ENCODE peak calls at places on chromosomes 3 and 15, in eight cellular contexts. One of them, this sample, is unnamed.

GRCh38 chr3:122091602-122092006 is 36.4 kb downstream of the CD86 start:
- DNase-seq in lung: no peak
- DNase-seq in foreskin fibroblast: no peak
- DNase-seq in AG04450: no peak
- DNase-seq in heart right ventricle: no peak
- DNase-seq in CD8-positive, alpha-beta T cell: no peak
- DNase-seq in A549: no peak
- DNase-seq in AG09309: no peak
- DNase-seq in this sample: no peak

GRCh38 chr3:36476274-36476942 is 96.1 kb downstream of the STAC start:
- DNase-seq in lung: no peak
- DNase-seq in AG09309: no peak
- DNase-seq in AG04450: no peak
- DNase-seq in heart right ventricle: no peak
- DNase-seq in A549: no peak
- DNase-seq in foreskin fibroblast: peak; percentile 45
- DNase-seq in CD8-positive, alpha-beta T cell: no peak
- DNase-seq in this sample: no peak

GRCh38 chr3:56929809-56930615 is 128.3 kb upstream of the ARHGEF3 start:
- DNase-seq in lung: no peak
- DNase-seq in CD8-positive, alpha-beta T cell: no peak
- DNase-seq in heart right ventricle: no peak
- DNase-seq in AG09309: no peak
- DNase-seq in AG04450: no peak
- DNase-seq in A549: no peak
- DNase-seq in foreskin fibroblast: no peak
- DNase-seq in this sample: no peak

GRCh38 chr3:122415762-122416654 is at the start of gene WDR5B:
- DNase-seq in AG09309: peak; percentile 93
- DNase-seq in A549: peak; percentile 98
- DNase-seq in foreskin fibroblast: peak; percentile 98
- DNase-seq in heart right ventricle: peak; percentile 97
- DNase-seq in AG04450: peak; percentile 94
- DNase-seq in lung: peak; percentile 97
- DNase-seq in CD8-positive, alpha-beta T cell: peak; percentile 97
- DNase-seq in this sample: peak; percentile 99

GRCh38 chr15:41892621-41893421 is 1.0 kb downstream of the SPTBN5 start:
- DNase-seq in AG09309: no peak
- DNase-seq in foreskin fibroblast: no peak
- DNase-seq in CD8-positive, alpha-beta T cell: no peak
- DNase-seq in A549: no peak
- DNase-seq in heart right ventricle: peak; percentile 80
- DNase-seq in AG04450: no peak
- DNase-seq in lung: peak; percentile 68
- DNase-seq in this sample: peak; percentile 92

GRCh38 chr3:171809513-171810277 is 588 bp downstream of the PLD1 start:
- DNase-seq in AG04450: peak; percentile 82
- DNase-seq in A549: peak; percentile 77
- DNase-seq in lung: no peak
- DNase-seq in CD8-positive, alpha-beta T cell: no peak
- DNase-seq in foreskin fibroblast: peak; percentile 98
- DNase-seq in heart right ventricle: peak; percentile 90
- DNase-seq in AG09309: peak; percentile 91
- DNase-seq in this sample: peak; percentile 68

GRCh38 chr15:29880886-29881285 is 58.6 kb upstream of the TJP1 start:
- DNase-seq in heart right ventricle: no peak
- DNase-seq in CD8-positive, alpha-beta T cell: no peak
- DNase-seq in AG04450: no peak
- DNase-seq in AG09309: no peak
- DNase-seq in lung: no peak
- DNase-seq in foreskin fibroblast: no peak
- DNase-seq in A549: no peak
- DNase-seq in this sample: no peak

GRCh38 chr3:171908731-171909130 is 65.6 kb downstream of the TMEM212 start:
- DNase-seq in CD8-positive, alpha-beta T cell: no peak
- DNase-seq in lung: no peak
- DNase-seq in A549: no peak
- DNase-seq in heart right ventricle: no peak
- DNase-seq in AG04450: no peak
- DNase-seq in foreskin fibroblast: no peak
- DNase-seq in AG09309: no peak
- DNase-seq in this sample: no peak

GRCh38 chr3:77370413-77370812 is 330.5 kb downstream of the ROBO2 start:
- DNase-seq in AG09309: peak; percentile 41
- DNase-seq in foreskin fibroblast: peak; percentile 96
- DNase-seq in A549: no peak
- DNase-seq in AG04450: peak; percentile 44
- DNase-seq in lung: no peak
- DNase-seq in CD8-positive, alpha-beta T cell: no peak
- DNase-seq in heart right ventricle: peak; percentile 12
- DNase-seq in this sample: no peak

GRCh38 chr15:45341775-45342174 is 36.6 kb downstream of the GATM start:
- DNase-seq in foreskin fibroblast: no peak
- DNase-seq in lung: no peak
- DNase-seq in CD8-positive, alpha-beta T cell: no peak
- DNase-seq in heart right ventricle: no peak
- DNase-seq in AG04450: no peak
- DNase-seq in AG09309: no peak
- DNase-seq in A549: no peak
- DNase-seq in this sample: no peak

GRCh38 chr15:96264801-96265515 is 65.5 kb upstream of the NR2F2 start:
- DNase-seq in A549: peak; percentile 64
- DNase-seq in foreskin fibroblast: peak; percentile 46
- DNase-seq in heart right ventricle: no peak
- DNase-seq in lung: no peak
- DNase-seq in AG09309: no peak
- DNase-seq in AG04450: no peak
- DNase-seq in CD8-positive, alpha-beta T cell: no peak
- DNase-seq in this sample: no peak

GRCh38 chr3:23874359-23875120 is 42.2 kb downstream of the NKIRAS1 start:
- DNase-seq in AG04450: peak; percentile 54
- DNase-seq in foreskin fibroblast: peak; percentile 77
- DNase-seq in lung: no peak
- DNase-seq in CD8-positive, alpha-beta T cell: no peak
- DNase-seq in AG09309: no peak
- DNase-seq in A549: no peak
- DNase-seq in heart right ventricle: no peak
- DNase-seq in this sample: no peak

GRCh38 chr3:59426851-59427565 is 377.2 kb upstream of the CFAP20DC start:
- DNase-seq in AG09309: peak; percentile 81
- DNase-seq in AG04450: no peak
- DNase-seq in CD8-positive, alpha-beta T cell: no peak
- DNase-seq in A549: no peak
- DNase-seq in heart right ventricle: no peak
- DNase-seq in foreskin fibroblast: peak; percentile 45
- DNase-seq in lung: no peak
- DNase-seq in this sample: no peak

GRCh38 chr3:186209810-186210752 is 101.2 kb upstream of the ETV5 start:
- DNase-seq in CD8-positive, alpha-beta T cell: no peak
- DNase-seq in heart right ventricle: peak; percentile 58
- DNase-seq in foreskin fibroblast: peak; percentile 66
- DNase-seq in AG04450: peak; percentile 26
- DNase-seq in AG09309: peak; percentile 10
- DNase-seq in lung: no peak
- DNase-seq in A549: no peak
- DNase-seq in this sample: peak; percentile 58

GRCh38 chr3:123872621-123873020 is 11.5 kb downstream of the MYLK start:
- DNase-seq in AG04450: no peak
- DNase-seq in heart right ventricle: no peak
- DNase-seq in A549: no peak
- DNase-seq in foreskin fibroblast: no peak
- DNase-seq in CD8-positive, alpha-beta T cell: no peak
- DNase-seq in lung: no peak
- DNase-seq in AG09309: no peak
- DNase-seq in this sample: no peak

GRCh38 chr3:128491071-128491899 is 1.7 kb downstream of the GATA2 start:
- DNase-seq in foreskin fibroblast: no peak
- DNase-seq in AG04450: no peak
- DNase-seq in lung: no peak
- DNase-seq in AG09309: no peak
- DNase-seq in heart right ventricle: no peak
- DNase-seq in CD8-positive, alpha-beta T cell: no peak
- DNase-seq in A549: no peak
- DNase-seq in this sample: no peak

GRCh38 chr3:128493221-128494151 is 485 bp upstream of the GATA2 start:
- DNase-seq in AG09309: no peak
- DNase-seq in AG04450: no peak
- DNase-seq in A549: no peak
- DNase-seq in CD8-positive, alpha-beta T cell: no peak
- DNase-seq in lung: no peak
- DNase-seq in heart right ventricle: no peak
- DNase-seq in foreskin fibroblast: no peak
- DNase-seq in this sample: no peak

GRCh38 chr3:128491900-128492352 is 1.1 kb downstream of the GATA2 start:
- DNase-seq in AG04450: no peak
- DNase-seq in foreskin fibroblast: peak; percentile 46
- DNase-seq in AG09309: no peak
- DNase-seq in A549: no peak
- DNase-seq in lung: no peak
- DNase-seq in CD8-positive, alpha-beta T cell: no peak
- DNase-seq in heart right ventricle: no peak
- DNase-seq in this sample: no peak

GRCh38 chr3:128494152-128494650 is 1.2 kb upstream of the GATA2 start:
- DNase-seq in lung: no peak
- DNase-seq in heart right ventricle: no peak
- DNase-seq in foreskin fibroblast: no peak
- DNase-seq in AG09309: no peak
- DNase-seq in CD8-positive, alpha-beta T cell: no peak
- DNase-seq in A549: no peak
- DNase-seq in AG04450: no peak
- DNase-seq in this sample: no peak

DNA sequence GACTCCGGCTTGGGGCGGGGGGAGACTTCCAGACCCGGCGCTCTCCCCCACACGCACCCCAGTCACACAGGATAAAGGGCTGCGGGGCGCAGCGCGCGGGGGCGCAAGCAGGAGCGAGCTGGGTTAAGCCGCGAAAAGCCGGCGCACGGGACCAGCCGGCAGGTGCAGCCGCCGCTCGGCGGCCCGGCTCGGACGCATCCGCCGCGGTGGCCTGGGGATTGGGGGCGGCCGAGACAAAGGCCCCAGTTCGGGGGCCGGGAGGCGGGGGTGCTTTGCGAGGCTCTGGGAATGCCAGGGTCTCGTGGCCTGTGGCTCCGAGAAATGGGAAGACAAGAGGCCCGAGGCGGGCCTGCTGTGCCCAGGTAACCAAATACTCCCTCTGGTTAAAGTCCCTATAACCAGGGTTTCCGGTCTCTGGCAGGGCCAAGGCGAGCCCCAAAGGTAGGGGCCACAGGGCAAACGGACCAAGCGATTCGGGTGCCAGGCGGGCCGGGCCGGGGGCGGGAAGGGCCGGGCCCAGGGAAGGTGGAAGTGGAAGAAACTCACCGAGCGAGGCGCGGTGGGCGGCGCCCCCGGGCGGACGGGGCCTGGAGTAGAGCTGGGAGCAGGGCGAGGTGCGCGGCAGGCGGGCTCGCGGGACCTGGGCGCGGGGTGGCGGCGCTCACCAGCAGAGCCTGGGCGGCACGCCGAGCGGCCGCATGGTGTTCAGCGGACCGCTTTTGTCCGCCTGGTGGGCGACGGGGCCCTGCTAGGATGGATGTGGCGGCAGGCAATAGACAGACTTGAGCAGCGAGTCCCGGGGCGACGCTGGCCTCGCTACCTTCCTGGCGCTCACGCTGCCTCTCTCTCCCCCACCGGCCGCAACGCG is at the start of gene GATA2:
- DNase-seq in lung: no peak
- DNase-seq in A549: no peak
- DNase-seq in heart right ventricle: no peak
- DNase-seq in AG04450: no peak
- DNase-seq in AG09309: no peak
- DNase-seq in CD8-positive, alpha-beta T cell: no peak
- DNase-seq in foreskin fibroblast: peak; percentile 33
- DNase-seq in this sample: no peak
- H3K4me3 ChIP-seq in lung: peak within 1 kb of the TSS; percentile 86
- H3K4me3 ChIP-seq in A549: no peak within 1 kb of the TSS
- H3K4me3 ChIP-seq in heart right ventricle: peak within 1 kb of the TSS; percentile 2
- H3K4me3 ChIP-seq in AG04450: peak within 1 kb of the TSS; percentile 82
- H3K4me3 ChIP-seq in AG09309: no peak within 1 kb of the TSS
- H3K4me3 ChIP-seq in CD8-positive, alpha-beta T cell: no peak within 1 kb of the TSS
- H3K4me3 ChIP-seq in foreskin fibroblast: peak within 1 kb of the TSS; percentile 90
- H3K4me3 ChIP-seq in this sample: peak within 1 kb of the TSS; percentile 23

DNA sequence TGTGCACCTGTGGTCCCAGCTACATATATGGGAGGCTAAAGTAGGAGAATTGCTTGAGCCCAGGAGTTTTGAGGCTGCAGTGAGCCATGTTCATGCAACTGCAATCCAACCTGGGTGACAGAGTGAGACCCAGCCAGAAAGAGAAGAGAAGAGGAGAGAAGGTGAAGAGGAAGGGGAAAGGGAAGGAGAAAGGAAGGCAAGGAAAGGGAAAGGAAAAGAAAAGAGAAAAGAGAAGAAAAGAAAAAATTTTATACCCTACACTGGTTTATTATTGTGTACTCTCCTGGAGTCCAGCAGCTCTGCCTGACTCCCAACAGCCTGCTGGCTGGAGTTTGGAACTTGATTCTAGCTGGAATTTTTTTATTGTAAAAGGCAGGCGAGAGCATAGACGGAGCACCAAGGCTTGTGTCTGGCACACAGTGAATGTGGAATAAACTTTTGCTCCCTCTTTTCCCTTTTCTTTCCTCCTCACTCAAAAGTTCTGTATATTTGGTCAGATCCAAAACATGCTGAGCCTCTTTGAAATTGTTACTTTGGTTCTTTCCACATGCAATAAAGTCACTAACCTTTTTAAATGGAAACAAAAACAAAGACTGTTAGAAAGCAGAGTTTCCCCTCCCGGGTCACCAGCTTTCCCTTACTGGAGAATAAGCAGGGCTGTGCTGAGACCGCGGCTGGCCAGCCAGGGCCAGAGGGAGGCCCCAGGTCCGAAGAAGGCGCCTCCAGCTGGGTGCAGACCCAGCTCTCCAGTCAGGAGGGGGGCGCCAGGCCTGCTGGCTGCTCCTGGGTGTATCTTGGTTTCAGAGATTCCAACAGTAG is 9.9 kb downstream of the THSD4 start:
- DNase-seq in heart right ventricle: no peak
- DNase-seq in foreskin fibroblast: peak; percentile 36
- DNase-seq in lung: no peak
- DNase-seq in AG09309: no peak
- DNase-seq in CD8-positive, alpha-beta T cell: no peak
- DNase-seq in A549: no peak
- DNase-seq in AG04450: no peak
- DNase-seq in this sample: no peak
- H3K4me3 ChIP-seq in heart right ventricle: no peak overlapping the region
- H3K4me3 ChIP-seq in foreskin fibroblast: no peak overlapping the region
- H3K4me3 ChIP-seq in lung: no peak overlapping the region
- H3K4me3 ChIP-seq in AG09309: no peak overlapping the region
- H3K4me3 ChIP-seq in CD8-positive, alpha-beta T cell: no peak overlapping the region
- H3K4me3 ChIP-seq in A549: no peak overlapping the region
- H3K4me3 ChIP-seq in AG04450: peak overlapping the region; percentile 11
- H3K4me3 ChIP-seq in this sample: no peak overlapping the region

GRCh38 chr15:62344806-62345539 is 179.9 kb upstream of the C2CD4B start:
- DNase-seq in A549: peak; percentile 91
- DNase-seq in foreskin fibroblast: peak; percentile 59
- DNase-seq in heart right ventricle: peak; percentile 25
- DNase-seq in CD8-positive, alpha-beta T cell: peak; percentile 2
- DNase-seq in AG04450: peak; percentile 8
- DNase-seq in lung: peak; percentile 39
- DNase-seq in AG09309: no peak
- DNase-seq in this sample: peak; percentile 75
- H3K4me3 ChIP-seq in A549: peak overlapping the region; percentile 10
- H3K4me3 ChIP-seq in foreskin fibroblast: no peak overlapping the region
- H3K4me3 ChIP-seq in heart right ventricle: no peak overlapping the region
- H3K4me3 ChIP-seq in CD8-positive, alpha-beta T cell: no peak overlapping the region
- H3K4me3 ChIP-seq in AG04450: no peak overlapping the region
- H3K4me3 ChIP-seq in lung: no peak overlapping the region
- H3K4me3 ChIP-seq in AG09309: no peak overlapping the region
- H3K4me3 ChIP-seq in this sample: peak overlapping the region; percentile 28

GRCh38 chr3:10116138-10116460 is 624 bp downstream of the BRK1 start:
- DNase-seq in AG09309: no peak
- DNase-seq in A549: no peak
- DNase-seq in CD8-positive, alpha-beta T cell: no peak
- DNase-seq in foreskin fibroblast: no peak
- DNase-seq in AG04450: no peak
- DNase-seq in lung: no peak
- DNase-seq in heart right ventricle: no peak
- DNase-seq in this sample: no peak
- H3K4me3 ChIP-seq in AG09309: peak overlapping the region; percentile 95
- H3K4me3 ChIP-seq in A549: peak overlapping the region; percentile 83
- H3K4me3 ChIP-seq in CD8-positive, alpha-beta T cell: peak overlapping the region; percentile 95
- H3K4me3 ChIP-seq in foreskin fibroblast: peak overlapping the region; percentile 98
- H3K4me3 ChIP-seq in AG04450: peak overlapping the region; percentile 70
- H3K4me3 ChIP-seq in lung: peak overlapping the region; percentile 76
- H3K4me3 ChIP-seq in heart right ventricle: peak overlapping the region; percentile 85
- H3K4me3 ChIP-seq in this sample: peak overlapping the region; percentile 96